ENCODE peak calls at places on chromosomes 5 and 9, in four cellular contexts. One of them, this sample, is unnamed. For H3K4me1, the result is how much of the 10 kb centered on the place peaks cover.

GRCh38 chr9:135085830-135086546 is 1.5 kb upstream of the OLFM1 start:
- DNase-seq in Peyer's patch: peak
- DNase-seq in ovary: peak
- DNase-seq in prostate gland: peak
- DNase-seq in this sample: peak

GRCh38 chr5:176387384-176387925 is 943 bp downstream of the NOP16 start:
- DNase-seq in ovary: no peak
- DNase-seq in Peyer's patch: no peak
- DNase-seq in prostate gland: no peak
- DNase-seq in this sample: no peak

GRCh38 chr5:68554566-68555279 is 339.2 kb downstream of the PIK3R1 start:
- DNase-seq in Peyer's patch: no peak
- DNase-seq in prostate gland: peak
- DNase-seq in ovary: no peak
- DNase-seq in this sample: peak

GRCh38 chr9:131657890-131658752 is 81.8 kb downstream of the RAPGEF1 start:
- DNase-seq in ovary: no peak
- DNase-seq in Peyer's patch: no peak
- DNase-seq in prostate gland: peak
- DNase-seq in this sample: no peak

GRCh38 chr9:18947772-18948391 is 85.1 kb downstream of the SAXO1 start:
- DNase-seq in ovary: no peak
- DNase-seq in Peyer's patch: no peak
- DNase-seq in prostate gland: no peak
- DNase-seq in this sample: no peak

GRCh38 chr9:37564114-37564513 is 12.1 kb downstream of the FBXO10 start:
- DNase-seq in ovary: no peak
- DNase-seq in prostate gland: no peak
- DNase-seq in Peyer's patch: no peak
- DNase-seq in this sample: no peak

GRCh38 chr5:82107277-82107676 is 135.5 kb downstream of the ATG10 start:
- DNase-seq in ovary: no peak
- DNase-seq in prostate gland: no peak
- DNase-seq in Peyer's patch: no peak
- DNase-seq in this sample: no peak

GRCh38 chr5:69364414-69364813 is 4.9 kb downstream of the AK6 start:
- DNase-seq in ovary: no peak
- DNase-seq in Peyer's patch: no peak
- DNase-seq in prostate gland: no peak
- DNase-seq in this sample: no peak

GRCh38 chr9:113299800-113300292 is 3.3 kb downstream of the RNF183 start:
- DNase-seq in prostate gland: no peak
- DNase-seq in Peyer's patch: no peak
- DNase-seq in ovary: no peak
- DNase-seq in this sample: peak

GRCh38 chr9:114825126-114825525 is 19.3 kb upstream of the TNFSF15 start:
- DNase-seq in prostate gland: no peak
- DNase-seq in Peyer's patch: no peak
- DNase-seq in ovary: no peak
- DNase-seq in this sample: no peak

GRCh38 chr5:116479776-116480675 is 94.6 kb downstream of the SEMA6A start:
- DNase-seq in Peyer's patch: no peak
- DNase-seq in ovary: no peak
- DNase-seq in prostate gland: no peak
- DNase-seq in this sample: no peak
- H3K27ac ChIP-seq in Peyer's patch: no peak
- H3K27ac ChIP-seq in ovary: no peak
- H3K27ac ChIP-seq in prostate gland: no peak
- H3K27ac ChIP-seq in this sample: no peak

GRCh38 chr5:149544199-149544472 is 7.1 kb downstream of the CSNK1A1 start:
- DNase-seq in prostate gland: no peak
- DNase-seq in Peyer's patch: no peak
- DNase-seq in ovary: no peak
- DNase-seq in this sample: no peak

GRCh38 chr5:149540098-149540497 is 11.1 kb downstream of the CSNK1A1 start:
- DNase-seq in Peyer's patch: no peak
- DNase-seq in prostate gland: no peak
- DNase-seq in ovary: no peak
- DNase-seq in this sample: no peak

GRCh38 chr5:149543361-149544198 is 7.7 kb downstream of the CSNK1A1 start:
- DNase-seq in Peyer's patch: no peak
- DNase-seq in prostate gland: no peak
- DNase-seq in ovary: no peak
- DNase-seq in this sample: no peak

GRCh38 chr5:149545327-149545726 is 5.9 kb downstream of the CSNK1A1 start:
- DNase-seq in ovary: no peak
- DNase-seq in prostate gland: no peak
- DNase-seq in Peyer's patch: no peak
- DNase-seq in this sample: no peak

GRCh38 chr5:149541893-149542292 is 9.3 kb downstream of the CSNK1A1 start:
- DNase-seq in Peyer's patch: no peak
- DNase-seq in ovary: no peak
- DNase-seq in prostate gland: no peak
- DNase-seq in this sample: no peak
- H3K4me1 ChIP-seq in Peyer's patch: under half
- H3K4me1 ChIP-seq in ovary: under half
- H3K4me1 ChIP-seq in prostate gland: under half
- H3K4me1 ChIP-seq in this sample: half or more

DNA sequence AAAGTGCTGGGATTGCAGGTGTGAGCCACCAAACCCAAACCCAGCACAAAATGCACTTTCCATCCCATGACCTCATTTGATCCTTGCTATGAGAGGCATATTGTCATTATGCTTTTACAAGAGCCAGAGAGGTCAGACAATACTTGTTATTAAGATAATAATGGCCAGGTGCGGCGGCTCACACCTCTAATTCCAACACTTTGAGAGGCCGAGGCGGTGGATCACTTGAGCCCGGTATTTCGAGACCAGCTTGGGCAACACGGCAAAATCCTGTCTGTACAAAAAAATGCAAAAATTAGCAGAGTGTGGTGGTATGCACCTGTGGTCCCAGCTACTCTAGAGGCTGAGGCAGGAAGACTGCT is 55.9 kb upstream of the IL17B start:
- DNase-seq in prostate gland: no peak
- DNase-seq in Peyer's patch: no peak
- DNase-seq in ovary: no peak
- DNase-seq in this sample: no peak
- TF ChIP-seq POLR2A in prostate gland: no peak
- TF ChIP-seq POLR2A in Peyer's patch: no peak
- TF ChIP-seq POLR2A in ovary: no peak
- TF ChIP-seq POLR2A in this sample: no peak

DNA sequence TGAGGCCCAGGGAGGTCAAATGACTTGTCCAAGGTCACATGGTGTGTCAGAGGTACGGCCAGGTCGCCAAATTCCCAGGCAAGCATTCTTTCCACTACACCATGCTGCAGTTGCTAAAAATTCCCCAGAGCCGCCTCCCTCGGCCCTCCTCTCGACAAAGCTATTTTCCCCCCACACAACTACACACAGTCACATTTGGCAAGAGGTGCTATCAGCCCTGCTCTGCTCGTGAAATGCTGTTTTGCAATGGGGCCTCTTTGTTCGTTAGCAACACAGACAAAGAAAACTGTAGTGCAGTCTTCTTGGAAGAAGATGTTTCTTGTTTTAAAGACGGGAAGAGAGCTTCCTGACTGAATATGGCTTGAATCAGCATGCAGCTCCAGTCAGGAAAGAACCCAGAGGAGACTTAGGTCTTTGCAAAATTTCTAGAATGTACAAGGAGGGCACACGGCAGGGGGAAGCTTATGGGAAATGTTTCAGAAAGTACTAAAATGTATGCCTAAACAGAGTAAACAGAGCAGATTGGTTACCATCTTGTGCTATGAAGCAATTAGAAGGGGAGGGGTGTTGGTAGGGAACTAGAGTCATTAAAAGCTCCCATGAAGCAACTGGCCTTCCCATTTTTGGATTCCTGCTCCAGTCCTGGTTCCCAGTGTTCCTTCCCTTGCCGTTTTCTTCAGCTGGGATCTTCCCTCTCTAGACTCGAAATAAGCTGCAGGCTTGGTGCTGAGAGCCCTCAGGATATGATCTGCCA is 14.2 kb downstream of the SLIT3 start:
- DNase-seq in Peyer's patch: no peak
- DNase-seq in ovary: no peak
- DNase-seq in prostate gland: no peak
- DNase-seq in this sample: peak
- H3K27ac ChIP-seq in Peyer's patch: no peak
- H3K27ac ChIP-seq in ovary: no peak
- H3K27ac ChIP-seq in prostate gland: no peak
- H3K27ac ChIP-seq in this sample: no peak

This sample was measured in body of pancreas.